ENCODE peak calls at places on chromosomes 3 and 15, in seven cellular contexts. Y is body of pancreas, U is MM.1S, T is PC-3, D is neural progenitor cell, S is uterus, M is left ventricle myocardium inferior. I is an unnamed sample.
A peak's percentile ranks its signal among the peaks of the same experiment; 100 is the strongest.

GRCh38 chr3:65178703-65179102 is 490.9 kb upstream of the ADAMTS9 start:
- DNase-seq in M (no peak), T (no peak), D (no peak), S (peak; percentile 42), U (peak; percentile 50), Y (no peak), I (no peak)

GRCh38 chr3:53238051-53238850 is 17.6 kb downstream of the TKT start:
- DNase-seq in U (no peak), D (no peak), Y (no peak), M (no peak), T (peak; percentile 98), S (no peak), I (no peak)

GRCh38 chr3:10242182-10243065 is 5.8 kb upstream of the TATDN2 start:
- DNase-seq in D (no peak), U (no peak), S (no peak), Y (no peak), M (no peak), T (no peak), I (no peak)

GRCh38 chr3:64003589-64003988 is 19.7 kb downstream of the PSMD6 start:
- DNase-seq in M (no peak), U (no peak), T (no peak), S (no peak), Y (no peak), D (no peak), I (no peak)

GRCh38 chr15:95017950-95018349 is 786.6 kb downstream of the MCTP2 start:
- DNase-seq in S (peak; percentile 68), U (no peak), Y (peak; percentile 39), M (peak; percentile 52), D (no peak), T (peak; percentile 8), I (no peak)

GRCh38 chr3:45499529-45499928 is 95.0 kb upstream of the LIMD1 start:
- DNase-seq in M (no peak), T (peak; percentile 72), D (no peak), S (no peak), U (peak; percentile 47), Y (no peak), I (no peak)

GRCh38 chr3:154132777-154133375 is 11.7 kb downstream of the ARHGEF26 start:
- DNase-seq in S (no peak), T (no peak), M (no peak), D (no peak), U (no peak), Y (no peak), I (no peak)

GRCh38 chr15:99128411-99128810 is 23.5 kb downstream of the SYNM start:
- DNase-seq in U (no peak), D (no peak), Y (no peak), S (no peak), T (no peak), M (no peak), I (no peak)

GRCh38 chr3:127459205-127459604 is 131.3 kb downstream of the TPRA1 start:
- DNase-seq in S (no peak), D (peak; percentile 47), M (no peak), U (no peak), Y (no peak), T (no peak), I (no peak)

GRCh38 chr15:64912926-64913325 is 1.2 kb downstream of the ANKDD1A start:
- DNase-seq in D (no peak), Y (no peak), M (no peak), T (no peak), S (no peak), U (no peak), I (no peak)

GRCh38 chr3:101643861-101644613 is 32.9 kb downstream of the ZBTB11 start:
- DNase-seq in U (peak; percentile 36), D (no peak), S (no peak), M (no peak), T (peak; percentile 88), Y (no peak), I (no peak)

GRCh38 chr3:171256445-171257250 is 203.6 kb downstream of the TNIK start:
- DNase-seq in S (no peak), M (no peak), D (no peak), T (peak; percentile 53), U (no peak), Y (no peak), I (no peak)

GRCh38 chr3:172086071-172086470 is 46.7 kb downstream of the FNDC3B start:
- DNase-seq in U (no peak), Y (no peak), S (no peak), T (no peak), M (no peak), D (no peak), I (no peak)

GRCh38 chr3:153974614-153975013 is 146.6 kb upstream of the ARHGEF26 start:
- DNase-seq in S (no peak), Y (no peak), T (peak; percentile 11), D (no peak), U (no peak), M (no peak), I (no peak)

GRCh38 chr3:105598047-105598796 is 231.5 kb downstream of the ALCAM start:
- DNase-seq in Y (no peak), U (no peak), M (no peak), D (no peak), S (no peak), T (peak; percentile 97), I (no peak)

GRCh38 chr3:161083131-161083530 is 22.0 kb downstream of the B3GALNT1 start:
- DNase-seq in T (no peak), M (no peak), U (no peak), Y (no peak), S (no peak), D (no peak), I (no peak)

GRCh38 chr3:100160516-100160915 is 46.2 kb upstream of the FILIP1L start:
- DNase-seq in M (no peak), T (no peak), D (no peak), Y (no peak), S (no peak), U (no peak), I (no peak)

GRCh38 chr3:155497930-155498647 is 204.6 kb upstream of the STRIT1 start:
- DNase-seq in Y (no peak), M (no peak), T (peak; percentile 85), S (no peak), U (no peak), D (no peak), I (no peak)

GRCh38 chr3:71226565-71227281 is 356.8 kb downstream of the FOXP1 start:
- DNase-seq in M (peak; percentile 59), U (no peak), T (no peak), S (no peak), D (no peak), Y (no peak), I (no peak)

GRCh38 chr3:184241447-184242296 is 7.1 kb downstream of the ALG3 start:
- DNase-seq in S (no peak), T (no peak), U (no peak), M (peak; percentile 45), Y (peak; percentile 86), D (no peak), I (no peak)

GRCh38 chr3:184239710-184240109 is 9.1 kb downstream of the ALG3 start:
- DNase-seq in U (no peak), Y (no peak), T (no peak), M (no peak), D (no peak), S (no peak), I (no peak)

GRCh38 chr3:184239221-184239620 is 9.5 kb downstream of the ALG3 start:
- DNase-seq in M (no peak), S (no peak), Y (no peak), U (no peak), D (no peak), T (no peak), I (peak; percentile 60)

GRCh38 chr3:184241141-184241446 is 7.7 kb downstream of the ALG3 start:
- DNase-seq in T (no peak), Y (no peak), S (no peak), U (no peak), M (no peak), D (no peak), I (no peak)

GRCh38 chr3:184240384-184241140 is 8.2 kb downstream of the ALG3 start:
- DNase-seq in M (no peak), T (peak; percentile 54), U (peak; percentile 43), D (peak; percentile 59), Y (no peak), S (no peak), I (no peak)
- TF ChIP-seq CTCF in M (no peak), T (no peak), U (no peak), D (no peak), Y (peak; percentile 4), S (no peak), I (no peak)

GRCh38 chr3:150680562-150680961 is 23.2 kb downstream of the ERICH6 start:
- DNase-seq in T (no peak), M (no peak), U (peak; percentile 59), S (no peak), Y (no peak), D (no peak), I (no peak)
- H3K27ac ChIP-seq in T (no peak overlapping the region), M (no peak overlapping the region), U (peak overlapping the region; percentile 94), S (no peak overlapping the region), Y (no peak overlapping the region), D (no peak overlapping the region), I (no peak overlapping the region)

GRCh38 chr3:23669541-23670255 is 136.1 kb upstream of the UBE2E1 start:
- DNase-seq in S (no peak), Y (no peak), M (no peak), U (no peak), D (no peak), T (peak; percentile 96), I (no peak)
- TF ChIP-seq CTCF in S (no peak), Y (no peak), M (no peak), U (no peak), D (no peak), T (no peak), I (no peak)

DNA sequence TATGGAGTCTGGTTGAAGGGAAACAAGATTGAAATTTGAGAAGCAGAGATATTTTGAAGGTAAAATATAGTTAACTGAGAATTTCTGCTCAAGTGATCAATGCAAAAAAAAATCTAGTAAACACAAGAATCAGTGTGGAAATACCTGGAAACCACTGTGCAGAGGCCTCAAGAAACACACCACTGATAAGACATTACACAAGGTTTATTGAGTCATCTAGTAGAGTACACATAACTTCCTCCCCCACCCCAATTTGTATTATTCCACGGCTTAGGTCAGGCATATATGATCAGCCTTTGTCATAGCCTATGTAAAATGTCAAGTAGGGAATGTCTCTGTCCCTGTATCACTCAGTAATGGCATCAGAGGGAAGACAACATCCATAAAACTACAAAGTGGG is 447.8 kb upstream of the BCHE start:
- DNase-seq in S (no peak), Y (no peak), D (no peak), T (peak; percentile 69), M (no peak), U (no peak), I (no peak)
- H3K27ac ChIP-seq in S (no peak overlapping the region), Y (no peak overlapping the region), D (no peak overlapping the region), T (peak overlapping the region; percentile 25), M (no peak overlapping the region), U (no peak overlapping the region), I (no peak overlapping the region)

GRCh38 chr3:55899887-55900286 is 412.8 kb upstream of the WNT5A start:
- DNase-seq in Y (peak; percentile 47), M (no peak), S (no peak), D (peak; percentile 46), T (peak; percentile 64), U (no peak), I (no peak)
- TF ChIP-seq CTCF in Y (peak; percentile 52), M (no peak), S (no peak), D (peak; percentile 64), T (peak; percentile 78), U (peak; percentile 23), I (no peak)

I was measured in tibial artery.